ENCODE peak calls at places on chromosomes 7 and 10, in ten cellular contexts. W is Panc1; G is IMR-90; K is right lobe of liver; A is uterus; P is ovary; H is CD4-positive, CD25-positive, alpha-beta regulatory T cell; V is CD8-positive, alpha-beta memory T cell; E is psoas muscle; T is CD8-positive, alpha-beta T cell. B is an unnamed sample. For H3K36me3, the result is how much of the 10 kb centered on the place peaks cover.

GRCh38 chr7:132461043-132461592 is 115.2 kb downstream of the PLXNA4 start:
- DNase-seq in A (no peak), G (no peak), K (no peak), H (no peak), T (no peak), W (no peak), E (no peak), V (no peak), P (no peak), B (no peak)

GRCh38 chr10:101567165-101568006 is 20.7 kb downstream of the POLL start:
- DNase-seq in A (peak), E (no peak), G (no peak), K (no peak), T (no peak), H (no peak), W (no peak), V (no peak), P (no peak), B (no peak)

GRCh38 chr7:5200561-5201235 is 10.7 kb downstream of the WIPI2 start:
- DNase-seq in W (no peak), P (peak), V (no peak), G (no peak), H (no peak), A (no peak), T (no peak), K (no peak), E (no peak), B (peak)

GRCh38 chr7:14377646-14378266 is 388.3 kb upstream of the ETV1 start:
- DNase-seq in H (no peak), G (peak), A (no peak), T (no peak), W (no peak), V (no peak), E (no peak), K (no peak), P (no peak), B (no peak)

GRCh38 chr10:102781089-102781920 is 37.6 kb downstream of the WBP1L start:
- DNase-seq in K (no peak), T (no peak), V (no peak), G (no peak), A (no peak), H (no peak), W (no peak), P (peak), E (no peak), B (no peak)

GRCh38 chr7:68441610-68442009 is 1156.7 kb upstream of the AUTS2 start:
- DNase-seq in W (no peak), K (no peak), E (no peak), P (no peak), A (no peak), G (no peak), H (no peak), T (no peak), V (no peak), B (peak)

GRCh38 chr7:8214162-8214897 is 47.6 kb downstream of the ICA1 start:
- DNase-seq in V (no peak), T (no peak), W (peak), A (peak), K (no peak), E (no peak), G (peak), H (no peak), P (no peak), B (no peak)

GRCh38 chr10:79145174-79145483 is 76.4 kb downstream of the ZMIZ1 start:
- DNase-seq in E (peak), V (no peak), T (no peak), W (no peak), G (no peak), K (no peak), P (no peak), A (no peak), H (no peak), B (no peak)

GRCh38 chr7:82566752-82567151 is 123.2 kb upstream of the CACNA2D1 start:
- DNase-seq in V (no peak), H (no peak), A (no peak), K (no peak), W (no peak), P (no peak), G (no peak), E (no peak), T (no peak), B (no peak)

GRCh38 chr10:92929896-92930295 is 81.6 kb downstream of the EXOC6 start:
- DNase-seq in A (no peak), V (no peak), H (no peak), E (no peak), G (no peak), P (no peak), W (no peak), T (no peak), K (no peak), B (no peak)

GRCh38 chr10:103842605-103843004 is 12.8 kb downstream of the SH3PXD2A start:
- DNase-seq in H (no peak), K (no peak), G (no peak), E (no peak), V (no peak), W (no peak), A (no peak), T (no peak), P (no peak), B (no peak)

GRCh38 chr10:37700886-37701780 is 156.3 kb downstream of the ZNF248 start:
- DNase-seq in W (no peak), G (no peak), H (no peak), T (no peak), P (no peak), V (no peak), E (no peak), A (no peak), K (no peak), B (no peak)

GRCh38 chr10:47024399-47025252 is 113.4 kb downstream of the PTPN20 start:
- DNase-seq in G (peak), P (peak), E (peak), A (peak), K (peak), V (peak), H (peak), W (peak), T (peak), B (no peak)

GRCh38 chr10:75555323-75555722 is 123.9 kb downstream of the LRMDA start:
- DNase-seq in H (no peak), E (no peak), K (no peak), T (no peak), G (no peak), W (no peak), A (no peak), V (no peak), P (no peak), B (no peak)

GRCh38 chr7:158384746-158385145 is 202.9 kb downstream of the PTPRN2 start:
- DNase-seq in T (no peak), H (no peak), V (no peak), K (no peak), G (no peak), E (no peak), W (no peak), P (no peak), A (no peak), B (no peak)

GRCh38 chr10:15163261-15163864 is 5.1 kb downstream of the NMT2 start:
- DNase-seq in T (no peak), H (no peak), E (no peak), A (no peak), W (no peak), V (no peak), K (no peak), P (no peak), G (peak), B (no peak)

GRCh38 chr10:78149193-78149592 is 115.5 kb downstream of the RPS24 start:
- DNase-seq in P (no peak), E (no peak), T (no peak), H (no peak), K (no peak), A (no peak), G (peak), W (no peak), V (no peak), B (no peak)

GRCh38 chr7:33457041-33457440 is 327.7 kb downstream of the BBS9 start:
- DNase-seq in K (no peak), V (no peak), P (no peak), G (no peak), A (no peak), H (no peak), T (no peak), E (no peak), W (no peak), B (no peak)

GRCh38 chr10:7525314-7526016 is 114.6 kb upstream of the SFMBT2 start:
- DNase-seq in A (peak), T (peak), K (no peak), W (peak), V (peak), H (peak), G (peak), P (peak), E (no peak), B (peak)

GRCh38 chr10:48594799-48595198 is 10.1 kb downstream of the ARHGAP22 start:
- DNase-seq in W (no peak), K (no peak), P (no peak), G (no peak), A (no peak), H (no peak), V (no peak), T (no peak), E (no peak), B (no peak)

GRCh38 chr7:106621393-106622132 is 39.4 kb downstream of the CCDC71L start:
- DNase-seq in T (no peak), G (no peak), E (no peak), P (no peak), W (no peak), H (no peak), A (no peak), V (no peak), K (no peak), B (no peak)

GRCh38 chr7:27585781-27586447 is 76.8 kb downstream of the HIBADH start:
- DNase-seq in G (no peak), W (no peak), E (no peak), T (no peak), A (no peak), V (no peak), P (no peak), K (no peak), H (no peak), B (no peak)

GRCh38 chr7:42925630-42926029 is 6.3 kb downstream of the PSMA2 start:
- DNase-seq in G (no peak), T (no peak), K (no peak), P (no peak), V (no peak), E (no peak), A (no peak), H (no peak), W (no peak), B (no peak)
- H3K36me3 ChIP-seq in G (under half), T (under half), K (under half), P (under half), V (under half), E (under half), A (under half), H (half or more), W (under half), B (under half)

GRCh38 chr10:113005380-113005779 is 55.3 kb downstream of the TCF7L2 start:
- DNase-seq in H (no peak), T (no peak), V (peak), W (no peak), E (no peak), A (no peak), K (no peak), G (no peak), P (no peak), B (no peak)
- H3K36me3 ChIP-seq in H (under half), T (under half), V (under half), W (under half), E (under half), A (under half), K (under half), G (under half), P (under half), B (under half)

DNA sequence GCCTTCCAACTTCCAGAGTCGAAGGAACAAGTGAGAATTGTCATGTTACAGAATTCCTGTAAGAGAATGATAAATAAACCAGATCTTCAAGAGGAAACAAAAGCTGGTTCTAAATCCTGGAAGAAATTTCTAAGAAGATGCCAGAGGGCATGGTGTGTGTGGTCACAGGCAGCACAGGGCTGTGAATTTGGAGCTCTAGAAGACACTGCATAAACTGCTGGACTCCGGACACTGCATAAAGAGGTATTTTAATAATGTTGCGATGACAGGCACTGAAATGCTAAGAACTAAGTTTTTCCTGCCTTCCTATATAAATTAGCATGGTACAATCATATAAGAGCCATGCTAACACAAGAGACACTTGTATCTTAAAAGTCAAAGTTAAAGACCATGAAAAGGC is 86.0 kb downstream of the LARP4B start:
- DNase-seq in W (no peak), E (no peak), G (no peak), H (no peak), P (no peak), T (no peak), A (no peak), V (no peak), K (no peak), B (no peak)
- H3K36me3 ChIP-seq in W (under half), E (under half), G (under half), H (half or more), P (under half), T (under half), A (under half), V (under half), K (under half), B (under half)

GRCh38 chr10:27230022-27230421 is 10.6 kb downstream of the ACBD5 start:
- DNase-seq in E (no peak), A (no peak), T (no peak), K (no peak), V (no peak), W (no peak), G (no peak), H (no peak), P (no peak), B (no peak)

GRCh38 chr10:27223964-27224363 is 16.6 kb downstream of the ACBD5 start:
- DNase-seq in P (no peak), A (no peak), H (peak), G (peak), V (peak), T (peak), K (peak), W (no peak), E (peak), B (no peak)

GRCh38 chr10:27225011-27225590 is 15.5 kb downstream of the ACBD5 start:
- DNase-seq in P (no peak), V (peak), G (no peak), T (no peak), K (no peak), A (no peak), E (no peak), W (no peak), H (no peak), B (no peak)

DNA sequence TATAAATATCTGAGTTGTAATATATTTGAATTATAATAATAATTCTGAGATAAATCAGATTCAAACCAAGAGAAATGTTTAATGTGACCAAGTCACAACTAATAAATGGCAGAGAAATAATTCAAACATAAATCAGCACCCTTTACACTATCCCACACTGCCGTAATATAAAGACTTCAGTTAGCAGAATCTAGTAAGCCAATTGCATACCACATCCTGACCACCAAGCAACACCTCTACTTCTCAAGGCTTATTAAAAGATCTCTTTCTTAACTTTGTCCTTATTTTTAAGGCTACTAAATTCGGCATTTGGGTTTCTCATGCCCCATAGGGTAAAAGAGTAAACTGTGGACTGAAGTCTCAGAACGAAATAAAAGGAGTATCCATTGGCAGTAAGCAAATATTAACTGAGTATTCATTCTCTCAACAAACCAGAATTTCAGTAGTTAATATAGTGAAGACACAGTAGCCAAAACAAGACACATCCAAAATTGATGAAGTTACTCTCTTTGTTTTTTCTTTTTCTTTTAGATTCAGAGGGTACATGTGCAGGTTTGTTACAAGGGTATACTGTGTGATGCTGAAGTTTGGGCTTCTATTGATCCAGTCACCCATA is 14.8 kb downstream of the ACBD5 start:
- DNase-seq in V (no peak), A (no peak), P (no peak), G (no peak), K (no peak), W (no peak), H (no peak), T (no peak), E (no peak), B (no peak)
- H3K36me3 ChIP-seq in V (under half), A (under half), P (under half), G (under half), K (under half), W (under half), H (under half), T (under half), E (under half), B (under half)

DNA sequence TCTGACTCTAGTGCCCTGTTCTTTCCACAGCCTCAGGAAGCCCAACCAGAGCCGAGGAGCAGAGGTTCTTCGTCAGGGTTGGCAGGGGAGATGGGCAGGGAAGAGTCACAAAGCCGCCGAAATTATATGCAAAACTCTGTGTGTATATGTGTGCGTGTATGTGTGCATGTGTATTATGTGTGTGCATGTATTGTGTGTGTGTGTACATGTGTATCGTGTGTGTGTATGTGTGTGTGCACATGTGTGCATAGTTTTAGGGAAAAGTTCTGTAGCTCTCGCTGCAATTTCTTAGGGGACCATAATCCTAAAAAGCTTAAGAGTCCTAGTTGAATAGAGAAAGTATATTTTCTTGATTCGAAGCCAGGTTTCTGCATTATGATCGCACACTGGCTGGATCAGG is 17.0 kb downstream of the DNAJB12 start:
- DNase-seq in T (no peak), E (no peak), K (no peak), G (no peak), H (no peak), W (no peak), A (no peak), P (no peak), V (no peak), B (no peak)
- H3K36me3 ChIP-seq in T (under half), E (under half), K (under half), G (half or more), H (under half), W (under half), A (under half), P (under half), V (under half), B (half or more)

DNA sequence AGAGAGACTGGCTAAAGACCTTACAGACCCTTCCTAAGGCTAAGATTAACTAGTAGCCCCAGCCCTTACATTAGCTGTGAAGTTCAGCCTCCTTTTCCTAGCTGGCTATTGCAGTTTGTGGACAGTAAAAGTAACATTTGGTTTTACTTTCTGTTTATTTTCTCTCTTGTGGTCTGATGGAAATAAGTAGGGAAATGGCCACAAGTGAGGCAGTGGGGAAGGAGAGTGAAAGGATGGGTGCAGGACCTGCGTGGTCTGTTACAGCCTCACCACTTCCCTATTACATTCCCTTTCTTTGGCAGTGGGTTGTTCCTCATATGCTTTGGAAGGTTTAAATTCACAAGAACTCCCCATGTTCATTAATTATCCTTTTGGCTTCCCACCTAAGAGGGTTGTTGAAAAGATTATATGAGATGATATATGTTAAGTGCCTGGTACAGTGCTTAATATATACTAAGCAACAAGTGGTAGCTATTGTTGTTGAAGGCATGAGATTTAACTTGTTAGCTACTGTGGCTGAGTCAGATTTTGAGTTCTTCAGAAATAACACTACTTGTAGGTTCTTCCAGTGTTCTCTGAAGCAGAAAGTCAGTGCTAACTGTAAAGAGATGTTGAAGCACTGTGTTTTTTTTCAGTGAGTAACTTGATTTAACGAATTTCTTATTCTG is 181.7 kb downstream of the ST7 start:
- DNase-seq in W (no peak), E (no peak), K (no peak), V (no peak), G (peak), T (no peak), P (no peak), A (no peak), H (no peak), B (no peak)
- H3K36me3 ChIP-seq in W (under half), E (under half), K (under half), V (under half), G (under half), T (under half), P (under half), A (under half), H (under half), B (under half)

DNA sequence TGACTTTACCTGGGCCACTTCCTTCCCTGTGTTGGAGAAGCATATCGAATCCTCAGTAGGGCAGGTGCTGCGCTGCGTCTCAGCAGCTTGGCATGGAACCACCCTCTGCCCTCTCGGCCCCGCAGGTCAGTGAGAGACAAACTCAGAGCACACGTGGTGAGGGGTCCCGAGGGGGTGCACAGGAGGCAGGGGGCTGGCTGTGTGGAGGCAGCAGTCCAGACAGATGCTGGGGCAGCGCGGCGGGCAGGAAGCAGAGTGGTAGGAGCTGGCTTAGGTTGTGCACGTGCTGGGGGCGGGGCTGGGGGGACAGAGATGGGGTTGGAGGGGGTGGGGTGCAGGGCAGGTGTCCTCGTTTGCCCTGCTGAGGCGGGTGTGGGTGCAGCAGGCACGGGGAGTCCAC is 33.1 kb downstream of the NUB1 start:
- DNase-seq in G (no peak), K (peak), V (no peak), T (no peak), W (no peak), A (no peak), H (no peak), P (no peak), E (no peak), B (no peak)
- H3K36me3 ChIP-seq in G (under half), K (under half), V (under half), T (under half), W (under half), A (under half), H (half or more), P (under half), E (under half), B (half or more)

GRCh38 chr10:73847031-73847430 is 27.3 kb downstream of the CAMK2G start:
- DNase-seq in A (no peak), T (no peak), G (no peak), E (no peak), P (no peak), H (no peak), K (no peak), W (no peak), V (no peak), B (no peak)
- H3K36me3 ChIP-seq in A (under half), T (under half), G (under half), E (under half), P (under half), H (half or more), K (under half), W (under half), V (under half), B (under half)

GRCh38 chr7:139095194-139095659 is 14.3 kb downstream of the ZC3HAV1 start:
- DNase-seq in A (no peak), H (peak), K (no peak), P (no peak), T (peak), W (no peak), E (no peak), G (no peak), V (peak), B (peak)
- H3K36me3 ChIP-seq in A (under half), H (under half), K (under half), P (under half), T (under half), W (under half), E (under half), G (under half), V (under half), B (under half)

GRCh38 chr10:70744617-70745138 is 40.5 kb downstream of the TBATA start:
- DNase-seq in K (no peak), P (no peak), W (no peak), E (no peak), H (no peak), A (no peak), T (no peak), G (no peak), V (no peak), B (no peak)
- H3K36me3 ChIP-seq in K (under half), P (under half), W (under half), E (under half), H (under half), A (under half), T (under half), G (under half), V (under half), B (under half)

B was measured in upper lobe of left lung.